ENCODE peak calls at places on chromosomes 11 and 22, in seven cellular contexts. Y, X, H, V, Q, A and R are unnamed samples.

GRCh38 chr22:43993072-43993760 is 30.9 kb upstream of the PARVB start:
- DNase-seq in V (peak; percentile 5), X (peak; percentile 65), Y (peak; percentile 47), Q (peak; percentile 30), A (no peak), H (no peak), R (peak; percentile 38)

GRCh38 chr11:66277475-66278391 is at the start of gene CNIH2:
- DNase-seq in Y (no peak), A (no peak), Q (no peak), H (no peak), X (peak; percentile 64), V (no peak), R (no peak)

GRCh38 chr22:20624161-20624616 is 116.8 kb downstream of the MED15 start:
- DNase-seq in Y (no peak), H (no peak), V (peak; percentile 85), A (no peak), X (no peak), Q (no peak), R (no peak)

GRCh38 chr22:33109532-33110148 is 51.5 kb upstream of the SYN3 start:
- DNase-seq in V (no peak), Y (no peak), X (no peak), Q (no peak), H (no peak), A (no peak), R (no peak)

GRCh38 chr11:73321342-73322110 is 13.4 kb downstream of the ARHGEF17 start:
- DNase-seq in A (no peak), Q (no peak), X (peak; percentile 66), V (no peak), Y (peak; percentile 72), H (no peak), R (no peak)

GRCh38 chr11:79375818-79376550 is 64.8 kb downstream of the TENM4 start:
- DNase-seq in A (no peak), Y (no peak), Q (no peak), X (no peak), V (no peak), H (no peak), R (no peak)

GRCh38 chr11:126421243-126421642 is 65.8 kb downstream of the ST3GAL4 start:
- DNase-seq in A (no peak), H (no peak), V (no peak), Q (no peak), Y (no peak), X (no peak), R (no peak)

GRCh38 chr22:36134167-36134566 is 26.4 kb downstream of the APOL3 start:
- DNase-seq in Y (no peak), H (no peak), V (no peak), Q (no peak), X (peak; percentile 17), A (no peak), R (no peak)

GRCh38 chr22:27875951-27876350 is 43.1 kb downstream of the PITPNB start:
- DNase-seq in H (no peak), A (no peak), V (no peak), Q (no peak), X (no peak), Y (no peak), R (no peak)

GRCh38 chr11:128835741-128836410 is 31.2 kb downstream of the KCNJ1 start:
- DNase-seq in H (no peak), A (no peak), V (no peak), Q (no peak), X (no peak), Y (no peak), R (no peak)

GRCh38 chr11:118895093-118896039 is 11.7 kb downstream of the CXCR5 start:
- DNase-seq in H (no peak), Q (no peak), V (peak; percentile 47), A (no peak), X (no peak), Y (no peak), R (no peak)

GRCh38 chr22:49202226-49202625 is 625.4 kb downstream of the BRD1 start:
- DNase-seq in H (no peak), X (no peak), V (no peak), A (no peak), Y (no peak), Q (no peak), R (no peak)

GRCh38 chr11:75413864-75414263 is 14.5 kb downstream of the RPS3 start:
- DNase-seq in Q (no peak), Y (no peak), X (no peak), H (no peak), V (no peak), A (no peak), R (no peak)

GRCh38 chr11:83566948-83567347 is 280.8 kb upstream of the CCDC90B start:
- DNase-seq in A (no peak), Q (no peak), Y (no peak), V (no peak), X (peak; percentile 16), H (peak; percentile 49), R (no peak)

GRCh38 chr11:132715041-132715440 is 817.3 kb downstream of the OPCML start:
- DNase-seq in Q (no peak), Y (no peak), X (no peak), V (no peak), A (no peak), H (no peak), R (no peak)

GRCh38 chr11:16902979-16903378 is 111.2 kb downstream of the PLEKHA7 start:
- DNase-seq in X (no peak), Q (no peak), A (no peak), Y (no peak), V (peak; percentile 65), H (no peak), R (no peak)

GRCh38 chr11:95444309-95445202 is 213.6 kb upstream of the SESN3 start:
- DNase-seq in V (no peak), A (no peak), H (no peak), X (no peak), Y (no peak), Q (no peak), R (no peak)

GRCh38 chr11:2578006-2578933 is 121.5 kb downstream of the KCNQ1OT1 start:
- DNase-seq in Y (peak; percentile 13), Q (no peak), A (peak; percentile 12), V (no peak), X (no peak), H (no peak), R (no peak)

GRCh38 chr11:70928854-70929598 is 323.4 kb downstream of the SHANK2 start:
- DNase-seq in Y (no peak), A (no peak), X (no peak), H (no peak), V (no peak), Q (no peak), R (no peak)

GRCh38 chr11:35337136-35337918 is 82.0 kb downstream of the SLC1A2 start:
- DNase-seq in Y (no peak), V (no peak), X (peak; percentile 39), A (no peak), Q (peak; percentile 94), H (peak; percentile 97), R (peak; percentile 91)

GRCh38 chr11:65888163-65888814 is at the start of gene FIBP:
- DNase-seq in V (peak; percentile 83), H (peak; percentile 87), X (peak; percentile 99), Q (peak; percentile 94), Y (peak; percentile 98), A (peak; percentile 97), R (peak; percentile 89)

GRCh38 chr11:58968251-58968711 is 29.0 kb downstream of the GLYATL1 start:
- DNase-seq in Y (no peak), X (no peak), A (no peak), Q (no peak), V (no peak), H (no peak), R (no peak)

DNA sequence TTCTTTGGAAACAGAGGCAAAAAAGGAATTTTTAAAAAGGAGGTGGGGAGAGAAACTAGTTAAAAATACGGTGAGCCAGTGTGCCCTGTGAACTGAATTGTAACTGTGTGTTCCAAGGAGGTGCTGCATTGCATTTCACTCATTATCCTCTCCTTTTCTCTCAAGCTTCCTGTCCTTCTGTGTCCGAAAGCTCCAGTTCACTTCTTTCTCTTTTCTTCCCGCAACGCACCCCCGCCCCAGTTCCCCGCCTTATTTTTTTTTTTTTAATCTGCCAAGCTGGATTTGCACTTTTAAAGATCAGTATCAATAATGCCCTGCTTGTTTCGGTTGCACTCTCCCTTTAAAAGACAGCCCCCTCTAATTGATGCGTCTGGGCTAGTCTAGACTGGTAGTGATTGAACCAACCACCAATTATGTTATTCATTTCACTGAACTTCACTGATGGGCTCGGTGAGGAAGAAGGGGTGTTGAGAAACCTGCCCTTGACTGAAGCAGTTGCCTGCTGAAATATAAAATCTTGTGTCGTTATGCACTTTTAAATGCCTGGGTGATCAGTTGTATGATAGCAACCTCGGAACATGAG is 18.5 kb downstream of the BLID start:
- DNase-seq in H (no peak), A (no peak), Q (no peak), X (no peak), Y (no peak), V (no peak), R (no peak)
- H3K4me3 ChIP-seq in H (peak overlapping the region; percentile 69), A (peak overlapping the region; percentile 33), Q (peak overlapping the region; percentile 79), X (no peak overlapping the region), Y (peak overlapping the region; percentile 57), V (no peak overlapping the region), R (peak overlapping the region; percentile 79)

GRCh38 chr11:59997800-59998199 is 19.2 kb upstream of the OOSP4B start:
- DNase-seq in A (no peak), Q (no peak), X (no peak), V (no peak), H (no peak), Y (no peak), R (no peak)

GRCh38 chr11:59990421-59990820 is 26.6 kb upstream of the OOSP4B start:
- DNase-seq in Q (no peak), X (no peak), V (no peak), A (no peak), Y (no peak), H (no peak), R (no peak)

GRCh38 chr11:59992420-59992819 is 24.6 kb upstream of the OOSP4B start:
- DNase-seq in A (no peak), V (no peak), Q (no peak), H (no peak), X (peak; percentile 15), Y (no peak), R (no peak)
- TF ChIP-seq CTCF in A (no peak), V (no peak), Q (no peak), H (no peak), X (no peak), Y (no peak), R (no peak)

GRCh38 chr22:37896181-37896592 is 9.9 kb upstream of the MICALL1 start:
- DNase-seq in V (peak; percentile 60), X (peak; percentile 51), Q (no peak), A (no peak), H (no peak), Y (no peak), R (no peak)
- H3K4me3 ChIP-seq in V (no peak overlapping the region), X (no peak overlapping the region), Q (no peak overlapping the region), A (no peak overlapping the region), H (no peak overlapping the region), Y (no peak overlapping the region), R (no peak overlapping the region)

DNA sequence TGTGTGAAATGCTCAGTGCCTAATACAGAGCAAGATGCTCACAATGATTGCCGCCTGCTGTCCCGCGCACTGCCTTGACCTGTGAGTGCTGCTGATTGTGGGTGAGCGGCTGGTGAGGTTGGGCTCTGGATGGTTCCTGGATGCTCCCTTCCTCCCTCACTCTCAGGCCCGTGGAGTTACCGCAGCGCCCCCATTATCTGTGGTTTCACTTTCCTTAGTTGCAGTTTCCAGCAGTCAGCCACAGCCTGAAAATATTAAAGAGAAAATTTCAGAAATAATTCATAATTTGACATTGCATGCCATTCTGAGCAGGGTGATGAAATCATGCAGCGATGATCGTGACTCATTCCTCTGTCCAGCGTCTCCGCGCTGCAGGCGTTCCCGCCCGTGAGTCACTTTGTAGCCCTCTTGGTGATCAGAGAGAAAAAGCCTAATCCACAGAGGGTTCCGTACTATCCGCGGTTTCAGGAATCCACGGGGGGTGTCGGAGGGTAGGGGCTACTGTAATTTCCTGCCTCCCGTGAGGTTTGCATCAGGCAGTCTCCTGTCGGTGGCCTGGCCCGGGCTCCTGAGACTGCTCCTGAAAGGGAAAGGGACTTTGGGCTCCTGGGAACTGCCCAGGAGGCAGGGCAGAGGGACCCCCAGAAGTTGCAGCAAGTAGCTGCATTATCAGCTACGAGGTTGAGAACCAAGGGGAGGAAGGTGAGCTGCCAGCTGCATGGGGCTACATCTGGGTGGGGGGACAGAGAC is 10.6 kb downstream of the RPL3 start:
- DNase-seq in X (peak; percentile 77), Y (peak; percentile 84), A (no peak), H (peak; percentile 88), V (no peak), Q (peak; percentile 83), R (peak; percentile 95)
- TF ChIP-seq CTCF in X (no peak), Y (peak; percentile 38), A (no peak), H (peak; percentile 28), V (no peak), Q (peak; percentile 36), R (peak; percentile 10)